ENCODE peak calls at places on chromosomes 3 and 15, in nine cellular contexts. One of them, this sample, is unnamed.

GRCh38 chr3:134704556-134704955 is 53.7 kb upstream of the KY start:
- DNase-seq in left ventricle myocardium inferior: no peak
- DNase-seq in mesothelial cell of epicardium: no peak
- DNase-seq in heart left ventricle: no peak
- DNase-seq in HFFc6: no peak
- DNase-seq in kidney: no peak
- DNase-seq in CD4-positive, alpha-beta T cell: no peak
- DNase-seq in HCT116: no peak
- DNase-seq in activated B cell treated with CpG ODN at 0.5 μM for 24 hours: no peak
- DNase-seq in this sample: no peak

GRCh38 chr3:184737641-184738518 is 26.0 kb upstream of the MAGEF1 start:
- DNase-seq in CD4-positive, alpha-beta T cell: no peak
- DNase-seq in heart left ventricle: no peak
- DNase-seq in HFFc6: peak; percentile 75
- DNase-seq in kidney: no peak
- DNase-seq in activated B cell treated with CpG ODN at 0.5 μM for 24 hours: no peak
- DNase-seq in HCT116: no peak
- DNase-seq in left ventricle myocardium inferior: no peak
- DNase-seq in mesothelial cell of epicardium: peak; percentile 34
- DNase-seq in this sample: no peak

GRCh38 chr15:96337991-96338771 is 7.7 kb downstream of the NR2F2 start:
- DNase-seq in mesothelial cell of epicardium: no peak
- DNase-seq in CD4-positive, alpha-beta T cell: no peak
- DNase-seq in heart left ventricle: no peak
- DNase-seq in activated B cell treated with CpG ODN at 0.5 μM for 24 hours: no peak
- DNase-seq in kidney: no peak
- DNase-seq in HCT116: no peak
- DNase-seq in left ventricle myocardium inferior: no peak
- DNase-seq in HFFc6: no peak
- DNase-seq in this sample: no peak

GRCh38 chr3:146701246-146701645 is 96.1 kb upstream of the PLSCR5 start:
- DNase-seq in heart left ventricle: no peak
- DNase-seq in HCT116: no peak
- DNase-seq in left ventricle myocardium inferior: no peak
- DNase-seq in activated B cell treated with CpG ODN at 0.5 μM for 24 hours: no peak
- DNase-seq in HFFc6: no peak
- DNase-seq in CD4-positive, alpha-beta T cell: no peak
- DNase-seq in kidney: no peak
- DNase-seq in mesothelial cell of epicardium: no peak
- DNase-seq in this sample: no peak

GRCh38 chr3:45992820-45993219 is 2.8 kb downstream of the FYCO1 start:
- DNase-seq in heart left ventricle: no peak
- DNase-seq in HFFc6: peak; percentile 77
- DNase-seq in activated B cell treated with CpG ODN at 0.5 μM for 24 hours: no peak
- DNase-seq in left ventricle myocardium inferior: no peak
- DNase-seq in mesothelial cell of epicardium: no peak
- DNase-seq in kidney: no peak
- DNase-seq in HCT116: no peak
- DNase-seq in CD4-positive, alpha-beta T cell: no peak
- DNase-seq in this sample: no peak

GRCh38 chr3:55486857-55487375 is at the start of gene WNT5A:
- DNase-seq in activated B cell treated with CpG ODN at 0.5 μM for 24 hours: no peak
- DNase-seq in CD4-positive, alpha-beta T cell: no peak
- DNase-seq in heart left ventricle: no peak
- DNase-seq in HCT116: no peak
- DNase-seq in kidney: peak; percentile 85
- DNase-seq in HFFc6: no peak
- DNase-seq in left ventricle myocardium inferior: peak; percentile 53
- DNase-seq in mesothelial cell of epicardium: peak; percentile 62
- DNase-seq in this sample: no peak

GRCh38 chr15:98651581-98652220 is 3.4 kb downstream of the IGF1R start:
- DNase-seq in kidney: no peak
- DNase-seq in left ventricle myocardium inferior: no peak
- DNase-seq in HCT116: no peak
- DNase-seq in heart left ventricle: no peak
- DNase-seq in HFFc6: no peak
- DNase-seq in mesothelial cell of epicardium: no peak
- DNase-seq in CD4-positive, alpha-beta T cell: no peak
- DNase-seq in activated B cell treated with CpG ODN at 0.5 μM for 24 hours: no peak
- DNase-seq in this sample: no peak

GRCh38 chr15:64610257-64610919 is 150.0 kb downstream of the ZNF609 start:
- DNase-seq in HFFc6: no peak
- DNase-seq in heart left ventricle: no peak
- DNase-seq in kidney: no peak
- DNase-seq in mesothelial cell of epicardium: no peak
- DNase-seq in left ventricle myocardium inferior: no peak
- DNase-seq in HCT116: no peak
- DNase-seq in CD4-positive, alpha-beta T cell: no peak
- DNase-seq in activated B cell treated with CpG ODN at 0.5 μM for 24 hours: no peak
- DNase-seq in this sample: no peak

GRCh38 chr3:50297384-50297775 is 1.8 kb downstream of the HYAL3 start:
- DNase-seq in mesothelial cell of epicardium: no peak
- DNase-seq in heart left ventricle: no peak
- DNase-seq in HFFc6: no peak
- DNase-seq in activated B cell treated with CpG ODN at 0.5 μM for 24 hours: no peak
- DNase-seq in HCT116: no peak
- DNase-seq in CD4-positive, alpha-beta T cell: no peak
- DNase-seq in kidney: no peak
- DNase-seq in left ventricle myocardium inferior: peak; percentile 19
- DNase-seq in this sample: no peak

GRCh38 chr15:92528736-92529135 is 126.8 kb downstream of the FAM174B start:
- DNase-seq in mesothelial cell of epicardium: no peak
- DNase-seq in kidney: no peak
- DNase-seq in activated B cell treated with CpG ODN at 0.5 μM for 24 hours: no peak
- DNase-seq in CD4-positive, alpha-beta T cell: no peak
- DNase-seq in HCT116: no peak
- DNase-seq in heart left ventricle: no peak
- DNase-seq in left ventricle myocardium inferior: no peak
- DNase-seq in HFFc6: no peak
- DNase-seq in this sample: no peak

GRCh38 chr3:182027366-182027765 is 315.6 kb downstream of the SOX2 start:
- DNase-seq in activated B cell treated with CpG ODN at 0.5 μM for 24 hours: no peak
- DNase-seq in kidney: no peak
- DNase-seq in left ventricle myocardium inferior: no peak
- DNase-seq in HCT116: no peak
- DNase-seq in heart left ventricle: no peak
- DNase-seq in mesothelial cell of epicardium: no peak
- DNase-seq in HFFc6: no peak
- DNase-seq in CD4-positive, alpha-beta T cell: no peak
- DNase-seq in this sample: no peak

GRCh38 chr15:78307977-78308376 is 8.6 kb upstream of the SKIC8 start:
- DNase-seq in heart left ventricle: no peak
- DNase-seq in CD4-positive, alpha-beta T cell: no peak
- DNase-seq in activated B cell treated with CpG ODN at 0.5 μM for 24 hours: no peak
- DNase-seq in mesothelial cell of epicardium: no peak
- DNase-seq in left ventricle myocardium inferior: no peak
- DNase-seq in HFFc6: no peak
- DNase-seq in HCT116: no peak
- DNase-seq in kidney: no peak
- DNase-seq in this sample: no peak

GRCh38 chr3:17680530-17680929 is 61.9 kb downstream of the TBC1D5 start:
- DNase-seq in left ventricle myocardium inferior: no peak
- DNase-seq in heart left ventricle: no peak
- DNase-seq in CD4-positive, alpha-beta T cell: no peak
- DNase-seq in HCT116: no peak
- DNase-seq in mesothelial cell of epicardium: no peak
- DNase-seq in HFFc6: no peak
- DNase-seq in activated B cell treated with CpG ODN at 0.5 μM for 24 hours: no peak
- DNase-seq in kidney: no peak
- DNase-seq in this sample: no peak

GRCh38 chr15:31484369-31484951 is 157.8 kb downstream of the KLF13 start:
- DNase-seq in mesothelial cell of epicardium: peak; percentile 34
- DNase-seq in HCT116: no peak
- DNase-seq in kidney: peak; percentile 78
- DNase-seq in left ventricle myocardium inferior: no peak
- DNase-seq in HFFc6: no peak
- DNase-seq in CD4-positive, alpha-beta T cell: no peak
- DNase-seq in activated B cell treated with CpG ODN at 0.5 μM for 24 hours: no peak
- DNase-seq in heart left ventricle: no peak
- DNase-seq in this sample: no peak

GRCh38 chr3:24060055-24060454 is 115.0 kb downstream of the NR1D2 start:
- DNase-seq in HCT116: no peak
- DNase-seq in HFFc6: peak; percentile 75
- DNase-seq in activated B cell treated with CpG ODN at 0.5 μM for 24 hours: no peak
- DNase-seq in heart left ventricle: no peak
- DNase-seq in kidney: no peak
- DNase-seq in left ventricle myocardium inferior: no peak
- DNase-seq in mesothelial cell of epicardium: peak; percentile 41
- DNase-seq in CD4-positive, alpha-beta T cell: no peak
- DNase-seq in this sample: no peak

GRCh38 chr3:126682046-126682445 is 22.0 kb upstream of the CHCHD6 start:
- DNase-seq in activated B cell treated with CpG ODN at 0.5 μM for 24 hours: no peak
- DNase-seq in HFFc6: no peak
- DNase-seq in HCT116: no peak
- DNase-seq in heart left ventricle: no peak
- DNase-seq in mesothelial cell of epicardium: no peak
- DNase-seq in kidney: no peak
- DNase-seq in CD4-positive, alpha-beta T cell: no peak
- DNase-seq in left ventricle myocardium inferior: no peak
- DNase-seq in this sample: no peak

GRCh38 chr15:67137951-67138935 is 72.8 kb downstream of the SMAD3 start:
- DNase-seq in heart left ventricle: no peak
- DNase-seq in HCT116: no peak
- DNase-seq in mesothelial cell of epicardium: no peak
- DNase-seq in left ventricle myocardium inferior: no peak
- DNase-seq in kidney: no peak
- DNase-seq in HFFc6: no peak
- DNase-seq in CD4-positive, alpha-beta T cell: no peak
- DNase-seq in activated B cell treated with CpG ODN at 0.5 μM for 24 hours: no peak
- DNase-seq in this sample: no peak

GRCh38 chr3:136291302-136291701 is 41.2 kb downstream of the PCCB start:
- DNase-seq in HCT116: no peak
- DNase-seq in heart left ventricle: no peak
- DNase-seq in CD4-positive, alpha-beta T cell: no peak
- DNase-seq in HFFc6: no peak
- DNase-seq in left ventricle myocardium inferior: no peak
- DNase-seq in activated B cell treated with CpG ODN at 0.5 μM for 24 hours: no peak
- DNase-seq in mesothelial cell of epicardium: no peak
- DNase-seq in kidney: no peak
- DNase-seq in this sample: no peak

GRCh38 chr15:90807074-90807646 is 61.2 kb upstream of the FURIN start:
- DNase-seq in activated B cell treated with CpG ODN at 0.5 μM for 24 hours: no peak
- DNase-seq in CD4-positive, alpha-beta T cell: no peak
- DNase-seq in left ventricle myocardium inferior: no peak
- DNase-seq in HFFc6: no peak
- DNase-seq in heart left ventricle: no peak
- DNase-seq in HCT116: no peak
- DNase-seq in kidney: no peak
- DNase-seq in mesothelial cell of epicardium: no peak
- DNase-seq in this sample: no peak

GRCh38 chr3:24156466-24156865 is 211.4 kb downstream of the NR1D2 start:
- DNase-seq in heart left ventricle: no peak
- DNase-seq in CD4-positive, alpha-beta T cell: no peak
- DNase-seq in activated B cell treated with CpG ODN at 0.5 μM for 24 hours: no peak
- DNase-seq in mesothelial cell of epicardium: no peak
- DNase-seq in left ventricle myocardium inferior: no peak
- DNase-seq in kidney: no peak
- DNase-seq in HFFc6: peak; percentile 95
- DNase-seq in HCT116: peak; percentile 49
- DNase-seq in this sample: no peak

GRCh38 chr3:137174514-137174913 is 216.7 kb downstream of the IL20RB start:
- DNase-seq in mesothelial cell of epicardium: no peak
- DNase-seq in HFFc6: no peak
- DNase-seq in HCT116: no peak
- DNase-seq in kidney: no peak
- DNase-seq in left ventricle myocardium inferior: no peak
- DNase-seq in heart left ventricle: no peak
- DNase-seq in activated B cell treated with CpG ODN at 0.5 μM for 24 hours: no peak
- DNase-seq in CD4-positive, alpha-beta T cell: no peak
- DNase-seq in this sample: no peak

GRCh38 chr3:21220944-21221343 is 530.1 kb downstream of the ZNF385D start:
- DNase-seq in mesothelial cell of epicardium: no peak
- DNase-seq in heart left ventricle: no peak
- DNase-seq in activated B cell treated with CpG ODN at 0.5 μM for 24 hours: no peak
- DNase-seq in kidney: no peak
- DNase-seq in HFFc6: no peak
- DNase-seq in CD4-positive, alpha-beta T cell: no peak
- DNase-seq in left ventricle myocardium inferior: no peak
- DNase-seq in HCT116: no peak
- DNase-seq in this sample: no peak

GRCh38 chr3:21216598-21216997 is 534.4 kb downstream of the ZNF385D start:
- DNase-seq in HFFc6: peak; percentile 21
- DNase-seq in kidney: no peak
- DNase-seq in left ventricle myocardium inferior: no peak
- DNase-seq in CD4-positive, alpha-beta T cell: no peak
- DNase-seq in mesothelial cell of epicardium: no peak
- DNase-seq in heart left ventricle: no peak
- DNase-seq in activated B cell treated with CpG ODN at 0.5 μM for 24 hours: no peak
- DNase-seq in HCT116: no peak
- DNase-seq in this sample: no peak
- TF ChIP-seq CTCF in HFFc6: peak; percentile 72
- TF ChIP-seq CTCF in kidney: no peak
- TF ChIP-seq CTCF in left ventricle myocardium inferior: peak; percentile 20
- TF ChIP-seq CTCF in CD4-positive, alpha-beta T cell: no peak
- TF ChIP-seq CTCF in mesothelial cell of epicardium: no peak
- TF ChIP-seq CTCF in heart left ventricle: no peak
- TF ChIP-seq CTCF in activated B cell treated with CpG ODN at 0.5 μM for 24 hours: no peak
- TF ChIP-seq CTCF in HCT116: no peak
- TF ChIP-seq CTCF in this sample: no peak

GRCh38 chr15:42133892-42134502 is 22.4 kb downstream of the PLA2G4F start:
- DNase-seq in activated B cell treated with CpG ODN at 0.5 μM for 24 hours: no peak
- DNase-seq in left ventricle myocardium inferior: no peak
- DNase-seq in HFFc6: peak; percentile 35
- DNase-seq in CD4-positive, alpha-beta T cell: peak; percentile 13
- DNase-seq in HCT116: peak; percentile 34
- DNase-seq in mesothelial cell of epicardium: no peak
- DNase-seq in kidney: no peak
- DNase-seq in heart left ventricle: no peak
- DNase-seq in this sample: no peak
- TF ChIP-seq CTCF in activated B cell treated with CpG ODN at 0.5 μM for 24 hours: no peak
- TF ChIP-seq CTCF in left ventricle myocardium inferior: peak; percentile 60
- TF ChIP-seq CTCF in HFFc6: peak; percentile 84
- TF ChIP-seq CTCF in CD4-positive, alpha-beta T cell: peak; percentile 40
- TF ChIP-seq CTCF in HCT116: peak; percentile 86
- TF ChIP-seq CTCF in mesothelial cell of epicardium: peak; percentile 13
- TF ChIP-seq CTCF in kidney: no peak
- TF ChIP-seq CTCF in heart left ventricle: peak; percentile 29
- TF ChIP-seq CTCF in this sample: no peak

GRCh38 chr3:176415896-176416295 is 781.4 kb downstream of the TBL1XR1 start:
- DNase-seq in HCT116: no peak
- DNase-seq in heart left ventricle: no peak
- DNase-seq in activated B cell treated with CpG ODN at 0.5 μM for 24 hours: no peak
- DNase-seq in kidney: no peak
- DNase-seq in mesothelial cell of epicardium: no peak
- DNase-seq in left ventricle myocardium inferior: no peak
- DNase-seq in HFFc6: no peak
- DNase-seq in CD4-positive, alpha-beta T cell: no peak
- DNase-seq in this sample: no peak

GRCh38 chr3:176416870-176417269 is 780.4 kb downstream of the TBL1XR1 start:
- DNase-seq in mesothelial cell of epicardium: no peak
- DNase-seq in CD4-positive, alpha-beta T cell: no peak
- DNase-seq in left ventricle myocardium inferior: no peak
- DNase-seq in heart left ventricle: no peak
- DNase-seq in HCT116: no peak
- DNase-seq in HFFc6: no peak
- DNase-seq in activated B cell treated with CpG ODN at 0.5 μM for 24 hours: no peak
- DNase-seq in kidney: no peak
- DNase-seq in this sample: no peak
- TF ChIP-seq CTCF in mesothelial cell of epicardium: no peak
- TF ChIP-seq CTCF in CD4-positive, alpha-beta T cell: no peak
- TF ChIP-seq CTCF in left ventricle myocardium inferior: no peak
- TF ChIP-seq CTCF in heart left ventricle: no peak
- TF ChIP-seq CTCF in HCT116: no peak
- TF ChIP-seq CTCF in HFFc6: no peak
- TF ChIP-seq CTCF in activated B cell treated with CpG ODN at 0.5 μM for 24 hours: no peak
- TF ChIP-seq CTCF in kidney: no peak
- TF ChIP-seq CTCF in this sample: no peak

GRCh38 chr15:26679927-26680326 is 92.9 kb downstream of the GABRB3 start:
- DNase-seq in HFFc6: no peak
- DNase-seq in HCT116: no peak
- DNase-seq in CD4-positive, alpha-beta T cell: no peak
- DNase-seq in activated B cell treated with CpG ODN at 0.5 μM for 24 hours: no peak
- DNase-seq in kidney: no peak
- DNase-seq in left ventricle myocardium inferior: no peak
- DNase-seq in heart left ventricle: no peak
- DNase-seq in mesothelial cell of epicardium: no peak
- DNase-seq in this sample: no peak
- TF ChIP-seq CTCF in HFFc6: no peak
- TF ChIP-seq CTCF in HCT116: no peak
- TF ChIP-seq CTCF in CD4-positive, alpha-beta T cell: no peak
- TF ChIP-seq CTCF in activated B cell treated with CpG ODN at 0.5 μM for 24 hours: no peak
- TF ChIP-seq CTCF in kidney: no peak
- TF ChIP-seq CTCF in left ventricle myocardium inferior: no peak
- TF ChIP-seq CTCF in heart left ventricle: no peak
- TF ChIP-seq CTCF in mesothelial cell of epicardium: no peak
- TF ChIP-seq CTCF in this sample: no peak